ENCODE peak calls at places on chromosomes 7 and 10, in six cellular contexts. O, N, L, R, G and Z are unnamed samples.

GRCh38 chr7:140364819-140365218 is 33.5 kb downstream of the SLC37A3 start:
- DNase-seq in O (no peak), N (peak; percentile 72), L (no peak), R (no peak), G (no peak), Z (peak; percentile 13)

GRCh38 chr10:42987121-42987541 is 89.7 kb upstream of the RET start:
- DNase-seq in O (no peak), N (no peak), L (no peak), R (peak; percentile 47), G (no peak), Z (no peak)

GRCh38 chr7:155526225-155526624 is 20.1 kb downstream of the CNPY1 start:
- DNase-seq in O (no peak), N (no peak), L (no peak), R (no peak), G (no peak), Z (no peak)

GRCh38 chr7:78760620-78761355 is 692.7 kb downstream of the MAGI2 start:
- DNase-seq in O (no peak), N (no peak), L (no peak), R (no peak), G (no peak), Z (no peak)

GRCh38 chr7:51135576-51135975 is 181.0 kb downstream of the COBL start:
- DNase-seq in O (no peak), N (no peak), L (no peak), R (no peak), G (no peak), Z (no peak)

GRCh38 chr10:69123306-69123746 is 652 bp upstream of the VPS26A start:
- DNase-seq in O (peak; percentile 65), N (no peak), L (peak; percentile 73), R (no peak), G (no peak), Z (no peak)

GRCh38 chr7:112134039-112134438 is 72.2 kb downstream of the DOCK4 start:
- DNase-seq in O (no peak), N (no peak), L (no peak), R (no peak), G (no peak), Z (peak; percentile 63)

GRCh38 chr7:107045980-107046379 is 1.5 kb downstream of the PRKAR2B start:
- DNase-seq in O (no peak), N (no peak), L (peak; percentile 84), R (no peak), G (no peak), Z (peak; percentile 10)

GRCh38 chr7:140726304-140726703 is 29.8 kb downstream of the NDUFB2 start:
- DNase-seq in O (no peak), N (no peak), L (peak; percentile 45), R (no peak), G (no peak), Z (peak; percentile 10)

GRCh38 chr10:29649561-29650551 is 15.1 kb upstream of the SVIL start:
- DNase-seq in O (no peak), N (no peak), L (peak; percentile 81), R (no peak), G (no peak), Z (no peak)

GRCh38 chr7:88306590-88307048 is at the start of gene STEAP4:
- DNase-seq in O (peak; percentile 83), N (no peak), L (peak; percentile 67), R (peak; percentile 93), G (no peak), Z (peak; percentile 86)

GRCh38 chr10:121240556-121240955 is 357.7 kb downstream of the FGFR2 start:
- DNase-seq in O (peak; percentile 54), N (no peak), L (no peak), R (no peak), G (no peak), Z (peak; percentile 82)

GRCh38 chr10:128579902-128580301 is 453.7 kb upstream of the MKI67 start:
- DNase-seq in O (no peak), N (no peak), L (no peak), R (no peak), G (no peak), Z (no peak)

GRCh38 chr7:22911889-22912288 is 89.2 kb upstream of the TOMM7 start:
- DNase-seq in O (no peak), N (no peak), L (no peak), R (no peak), G (no peak), Z (no peak)

GRCh38 chr7:28937593-28937992 is 20.5 kb downstream of the TRIL start:
- DNase-seq in O (no peak), N (no peak), L (no peak), R (no peak), G (no peak), Z (no peak)

GRCh38 chr10:22986771-22987542 is 59.1 kb downstream of the ARMC3 start:
- DNase-seq in O (no peak), N (no peak), L (peak; percentile 73), R (no peak), G (no peak), Z (peak; percentile 14)

GRCh38 chr10:95508730-95509129 is 52.4 kb downstream of the SORBS1 start:
- DNase-seq in O (no peak), N (no peak), L (no peak), R (no peak), G (no peak), Z (peak; percentile 78)

GRCh38 chr10:21057436-21057835 is 160.3 kb upstream of the NEBL start:
- DNase-seq in O (no peak), N (no peak), L (no peak), R (no peak), G (no peak), Z (no peak)

GRCh38 chr10:21057989-21058388 is 160.9 kb upstream of the NEBL start:
- DNase-seq in O (no peak), N (no peak), L (no peak), R (no peak), G (no peak), Z (no peak)

GRCh38 chr10:21061982-21062381 is 164.9 kb upstream of the NEBL start:
- DNase-seq in O (no peak), N (no peak), L (no peak), R (no peak), G (no peak), Z (no peak)

GRCh38 chr10:21060626-21061025 is 163.5 kb upstream of the NEBL start:
- DNase-seq in O (no peak), N (no peak), L (no peak), R (no peak), G (no peak), Z (no peak)

GRCh38 chr10:21061184-21061583 is 164.1 kb upstream of the NEBL start:
- DNase-seq in O (no peak), N (no peak), L (no peak), R (no peak), G (no peak), Z (no peak)
- H3K27me3 ChIP-seq in O (no peaks in the 10 kb centered on the region), N (peaks cover 13% of the 10 kb centered on the region), L (no peaks in the 10 kb centered on the region), R (no peaks in the 10 kb centered on the region), G (no peaks in the 10 kb centered on the region), Z (no peaks in the 10 kb centered on the region)

GRCh38 chr10:25441270-25441669 is 266.5 kb downstream of the GPR158 start:
- DNase-seq in O (no peak), N (no peak), L (no peak), R (no peak), G (no peak), Z (no peak)
- H3K27ac ChIP-seq in O (no peak overlapping the region), N (no peak overlapping the region), L (no peak overlapping the region), R (no peak overlapping the region), G (no peak overlapping the region), Z (no peak overlapping the region)

GRCh38 chr10:80473096-80473657 is 19.1 kb downstream of the TSPAN14 start:
- DNase-seq in O (no peak), N (no peak), L (no peak), R (no peak), G (no peak), Z (no peak)
- H3K4me1 ChIP-seq in O (peaks cover 82% of the 10 kb centered on the region), N (peaks cover 60% of the 10 kb centered on the region), L (peaks cover 27% of the 10 kb centered on the region), R (peaks cover 60% of the 10 kb centered on the region), G (peaks cover 94% of the 10 kb centered on the region), Z (peaks cover 7% of the 10 kb centered on the region)

DNA sequence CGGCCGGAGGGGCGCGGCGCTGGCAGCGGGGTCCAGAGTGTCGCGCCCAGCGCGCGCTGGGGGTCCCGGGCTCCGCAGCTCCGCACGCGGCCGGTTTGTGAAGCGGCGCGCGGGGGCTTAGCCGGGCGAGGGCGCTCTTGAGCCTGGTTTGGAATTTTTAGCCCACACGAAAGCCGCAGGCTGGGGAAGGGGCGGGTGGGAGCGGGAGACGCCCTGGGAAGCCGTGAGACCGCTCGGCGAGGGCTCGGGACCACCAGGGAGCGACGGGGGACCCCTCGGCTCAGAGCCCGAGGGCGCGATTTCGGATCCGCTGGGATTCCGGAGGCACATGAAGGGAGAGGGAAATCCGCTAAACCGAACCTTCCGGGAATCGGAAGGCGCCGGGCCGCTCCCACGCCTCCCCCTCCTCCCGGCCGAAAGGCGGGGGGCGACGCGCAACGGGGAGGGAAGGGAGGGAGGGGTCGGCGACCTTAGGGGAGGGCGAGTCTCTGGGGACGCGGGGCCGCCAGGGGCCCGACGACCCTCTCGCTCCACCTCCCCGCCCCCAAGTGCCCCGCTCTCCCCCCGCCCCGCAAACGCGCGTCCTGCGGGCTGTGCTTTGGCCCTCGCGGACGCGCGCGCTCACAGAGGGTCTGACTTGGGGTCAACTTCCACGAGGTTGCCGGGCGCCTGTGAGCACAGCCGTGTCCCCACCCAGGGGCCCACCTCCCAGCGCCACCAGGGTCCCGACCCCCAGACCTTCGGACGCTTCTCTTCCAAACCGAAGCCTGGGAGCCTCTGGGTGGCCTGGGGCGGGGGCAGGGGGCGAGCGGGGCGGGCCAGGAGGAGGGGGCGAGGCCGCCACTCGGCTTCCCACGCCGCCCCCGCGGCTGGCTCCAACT is 5.1 kb upstream of the ELFN1 start:
- DNase-seq in O (peak; percentile 39), N (no peak), L (peak; percentile 52), R (peak; percentile 77), G (peak; percentile 21), Z (no peak)
- H3K27me3 ChIP-seq in O (peaks cover 85% of the 10 kb centered on the region), N (peaks cover 86% of the 10 kb centered on the region), L (peaks cover 29% of the 10 kb centered on the region), R (peaks cover 83% of the 10 kb centered on the region), G (no peaks in the 10 kb centered on the region), Z (peaks cover 32% of the 10 kb centered on the region)

GRCh38 chr10:119205926-119206602 is 1.3 kb upstream of the GRK5 start:
- DNase-seq in O (peak; percentile 77), N (no peak), L (no peak), R (peak; percentile 93), G (peak; percentile 40), Z (peak; percentile 78)

GRCh38 chr10:119207713-119208552 is 562 bp downstream of the GRK5 start:
- DNase-seq in O (peak; percentile 28), N (no peak), L (peak; percentile 69), R (peak; percentile 93), G (peak; percentile 9), Z (peak; percentile 54)

GRCh38 chr10:119208553-119208940 is 1.2 kb downstream of the GRK5 start:
- DNase-seq in O (no peak), N (no peak), L (no peak), R (no peak), G (no peak), Z (no peak)

GRCh38 chr10:119207367-119207668 is at the start of gene GRK5:
- DNase-seq in O (peak; percentile 95), N (peak; percentile 80), L (peak; percentile 98), R (peak; percentile 99), G (peak; percentile 96), Z (peak; percentile 97)

DNA sequence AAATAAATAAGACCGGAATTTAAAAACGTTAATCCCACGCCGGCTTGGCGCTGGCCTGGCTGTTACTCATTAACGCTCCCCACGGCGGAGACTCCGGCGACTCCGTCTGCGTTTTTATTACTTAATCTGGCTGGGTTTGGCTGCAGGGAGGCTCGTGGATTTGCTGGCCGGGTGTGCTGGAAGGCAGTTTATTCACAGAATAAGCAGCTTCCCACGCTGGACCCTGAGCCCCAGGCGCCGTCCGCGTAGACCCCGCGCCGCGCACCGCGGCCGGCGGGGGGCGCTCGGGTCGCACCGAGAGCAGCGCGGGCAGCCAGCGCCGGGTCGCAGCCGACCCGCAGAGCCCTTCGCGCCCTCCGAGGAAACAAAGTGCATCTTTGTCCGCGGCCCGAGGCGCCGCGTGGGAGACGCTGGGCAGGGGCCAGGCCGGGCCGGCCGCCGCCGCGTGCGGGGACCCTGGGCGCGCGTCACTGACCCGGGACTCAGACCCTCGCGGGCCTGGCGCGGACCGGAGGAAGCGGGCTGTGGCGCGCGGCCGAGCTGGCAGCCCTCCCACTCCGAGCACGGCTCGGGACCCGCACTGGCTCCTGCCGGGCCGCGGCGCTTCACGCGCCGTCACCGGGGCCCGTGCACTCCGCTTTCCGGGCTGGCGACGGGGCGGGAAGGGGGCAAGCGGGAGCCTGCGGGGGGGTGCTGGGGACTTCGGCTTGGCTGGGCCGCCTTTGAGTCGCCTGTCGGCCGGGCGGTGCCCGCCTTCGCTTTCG is 586 bp upstream of the GRK5 start:
- DNase-seq in O (peak; percentile 70), N (no peak), L (peak; percentile 60), R (peak; percentile 94), G (peak; percentile 52), Z (peak; percentile 66)
- H3K27ac ChIP-seq in O (peak overlapping the region; percentile 99), N (peak overlapping the region; percentile 52), L (peak overlapping the region; percentile 74), R (peak overlapping the region; percentile 98), G (peak overlapping the region; percentile 87), Z (peak overlapping the region; percentile 95)